ENCODE peak calls at places on chromosome 17, in ten cellular contexts. One of them, this sample, is unnamed.

GRCh38 chr17:19753661-19754463 is 5.8 kb upstream of the ALDH3A1 start:
- DNase-seq in GM12865: no peak
- DNase-seq in AML-193: no peak
- DNase-seq in osteoblast: peak; percentile 90
- DNase-seq in T-helper 1 cell: no peak
- DNase-seq in CD4-positive, alpha-beta T cell: no peak
- DNase-seq in T1000: no peak
- DNase-seq in RWPE1: peak; percentile 52
- DNase-seq in NCI-H345: peak; percentile 58
- DNase-seq in HAP-1: no peak
- DNase-seq in this sample: no peak

GRCh38 chr17:4001048-4001590 is 36.9 kb upstream of the ATP2A3 start:
- DNase-seq in HAP-1: no peak
- DNase-seq in AML-193: no peak
- DNase-seq in GM12865: no peak
- DNase-seq in T-helper 1 cell: no peak
- DNase-seq in osteoblast: peak; percentile 39
- DNase-seq in T1000: no peak
- DNase-seq in CD4-positive, alpha-beta T cell: no peak
- DNase-seq in NCI-H345: no peak
- DNase-seq in RWPE1: no peak
- DNase-seq in this sample: no peak

GRCh38 chr17:44831270-44831770 is 1.2 kb upstream of the GJC1 start:
- DNase-seq in AML-193: no peak
- DNase-seq in CD4-positive, alpha-beta T cell: no peak
- DNase-seq in NCI-H345: no peak
- DNase-seq in RWPE1: no peak
- DNase-seq in osteoblast: no peak
- DNase-seq in T1000: no peak
- DNase-seq in HAP-1: no peak
- DNase-seq in T-helper 1 cell: no peak
- DNase-seq in GM12865: no peak
- DNase-seq in this sample: no peak

GRCh38 chr17:3433741-3434140 is at the start of gene OR1E2:
- DNase-seq in RWPE1: no peak
- DNase-seq in T1000: no peak
- DNase-seq in GM12865: no peak
- DNase-seq in T-helper 1 cell: no peak
- DNase-seq in osteoblast: no peak
- DNase-seq in NCI-H345: no peak
- DNase-seq in HAP-1: no peak
- DNase-seq in AML-193: no peak
- DNase-seq in CD4-positive, alpha-beta T cell: no peak
- DNase-seq in this sample: no peak

GRCh38 chr17:61836266-61837174 is 26.8 kb downstream of the BRIP1 start:
- DNase-seq in osteoblast: no peak
- DNase-seq in RWPE1: no peak
- DNase-seq in HAP-1: no peak
- DNase-seq in CD4-positive, alpha-beta T cell: no peak
- DNase-seq in NCI-H345: no peak
- DNase-seq in AML-193: no peak
- DNase-seq in GM12865: no peak
- DNase-seq in T1000: no peak
- DNase-seq in T-helper 1 cell: no peak
- DNase-seq in this sample: no peak

GRCh38 chr17:63249256-63250006 is 196.7 kb downstream of the CYB561 start:
- DNase-seq in RWPE1: no peak
- DNase-seq in CD4-positive, alpha-beta T cell: no peak
- DNase-seq in HAP-1: no peak
- DNase-seq in T1000: no peak
- DNase-seq in T-helper 1 cell: no peak
- DNase-seq in GM12865: no peak
- DNase-seq in AML-193: no peak
- DNase-seq in osteoblast: peak; percentile 11
- DNase-seq in NCI-H345: no peak
- DNase-seq in this sample: no peak

GRCh38 chr17:36017799-36018198 is at the start of gene CCL23:
- DNase-seq in GM12865: no peak
- DNase-seq in T-helper 1 cell: no peak
- DNase-seq in RWPE1: no peak
- DNase-seq in T1000: no peak
- DNase-seq in CD4-positive, alpha-beta T cell: no peak
- DNase-seq in osteoblast: no peak
- DNase-seq in AML-193: peak; percentile 67
- DNase-seq in NCI-H345: no peak
- DNase-seq in HAP-1: no peak
- DNase-seq in this sample: no peak

GRCh38 chr17:58993322-58993721 is 113.4 kb downstream of the TRIM37 start:
- DNase-seq in RWPE1: no peak
- DNase-seq in AML-193: no peak
- DNase-seq in GM12865: no peak
- DNase-seq in T1000: no peak
- DNase-seq in osteoblast: peak; percentile 73
- DNase-seq in NCI-H345: no peak
- DNase-seq in HAP-1: no peak
- DNase-seq in T-helper 1 cell: no peak
- DNase-seq in CD4-positive, alpha-beta T cell: no peak
- DNase-seq in this sample: no peak

GRCh38 chr17:76691379-76692191 is 19.2 kb downstream of the MXRA7 start:
- DNase-seq in RWPE1: no peak
- DNase-seq in NCI-H345: no peak
- DNase-seq in osteoblast: no peak
- DNase-seq in CD4-positive, alpha-beta T cell: no peak
- DNase-seq in GM12865: no peak
- DNase-seq in T-helper 1 cell: no peak
- DNase-seq in T1000: no peak
- DNase-seq in AML-193: no peak
- DNase-seq in HAP-1: no peak
- DNase-seq in this sample: no peak

GRCh38 chr17:83151056-83151441 is 71.6 kb downstream of the METRNL start:
- DNase-seq in GM12865: no peak
- DNase-seq in osteoblast: no peak
- DNase-seq in AML-193: no peak
- DNase-seq in CD4-positive, alpha-beta T cell: no peak
- DNase-seq in HAP-1: no peak
- DNase-seq in T-helper 1 cell: no peak
- DNase-seq in T1000: no peak
- DNase-seq in RWPE1: no peak
- DNase-seq in NCI-H345: no peak
- DNase-seq in this sample: no peak

GRCh38 chr17:76561799-76562268 is 22.0 kb downstream of the PRCD start:
- DNase-seq in NCI-H345: no peak
- DNase-seq in HAP-1: no peak
- DNase-seq in T-helper 1 cell: no peak
- DNase-seq in GM12865: no peak
- DNase-seq in RWPE1: no peak
- DNase-seq in osteoblast: peak; percentile 84
- DNase-seq in T1000: no peak
- DNase-seq in CD4-positive, alpha-beta T cell: no peak
- DNase-seq in AML-193: no peak
- DNase-seq in this sample: no peak

GRCh38 chr17:81419886-81420768 is 24.9 kb downstream of the BAHCC1 start:
- DNase-seq in GM12865: no peak
- DNase-seq in T-helper 1 cell: no peak
- DNase-seq in T1000: no peak
- DNase-seq in osteoblast: no peak
- DNase-seq in NCI-H345: no peak
- DNase-seq in AML-193: no peak
- DNase-seq in HAP-1: no peak
- DNase-seq in RWPE1: no peak
- DNase-seq in CD4-positive, alpha-beta T cell: no peak
- DNase-seq in this sample: no peak

GRCh38 chr17:17467021-17467420 is 9.8 kb upstream of the MED9 start:
- DNase-seq in NCI-H345: no peak
- DNase-seq in AML-193: no peak
- DNase-seq in GM12865: no peak
- DNase-seq in HAP-1: no peak
- DNase-seq in T1000: no peak
- DNase-seq in CD4-positive, alpha-beta T cell: no peak
- DNase-seq in RWPE1: no peak
- DNase-seq in osteoblast: no peak
- DNase-seq in T-helper 1 cell: no peak
- DNase-seq in this sample: no peak

GRCh38 chr17:29648005-29648404 is 25.3 kb upstream of the CORO6 start:
- DNase-seq in T1000: no peak
- DNase-seq in T-helper 1 cell: no peak
- DNase-seq in NCI-H345: no peak
- DNase-seq in GM12865: no peak
- DNase-seq in CD4-positive, alpha-beta T cell: no peak
- DNase-seq in HAP-1: no peak
- DNase-seq in RWPE1: no peak
- DNase-seq in AML-193: no peak
- DNase-seq in osteoblast: no peak
- DNase-seq in this sample: no peak

This sample was measured in GM12864.